ENCODE peak calls at places on chromosomes 2 and 18, in ten cellular contexts. X is stimulated activated CD4-positive, alpha-beta T cell treated with anti-CD3 and anti-CD28 coated beads, Interleukin-15, amount 100 ng/mL, for 24 hours; C is hippocampal formation; Q is islet precursor cell; O is NCI-H1436; V is fibroblast of lung; K is stomach; F is T-helper 2 cell; H is stimulated activated effector memory CD8-positive, alpha-beta T cell treated with anti-CD3 and anti-CD28 coated beads, Interleukin-12 subunit alpha, Interleukin-12 subunit beta, amount 100 ng/mL, for 72 hours; R is neuronal stem cell. M is an unnamed sample.

GRCh38 chr2:119827866-119828507 is 68.3 kb downstream of the PTPN4 start:
- DNase-seq in X (no peak), C (no peak), Q (no peak), O (no peak), V (peak; percentile 50), K (no peak), F (no peak), H (peak; percentile 11), R (no peak), M (no peak)

GRCh38 chr18:46067431-46068007 is 4.5 kb downstream of the PSTPIP2 start:
- DNase-seq in X (no peak), C (no peak), Q (peak; percentile 59), O (no peak), V (peak; percentile 55), K (no peak), F (no peak), H (no peak), R (no peak), M (no peak)

GRCh38 chr2:99787011-99787410 is 297.2 kb upstream of the REV1 start:
- DNase-seq in X (no peak), C (no peak), Q (no peak), O (no peak), V (no peak), K (no peak), F (no peak), H (no peak), R (no peak), M (no peak)

GRCh38 chr18:77017355-77017754 is 115.2 kb downstream of the MBP start:
- DNase-seq in X (no peak), C (no peak), Q (no peak), O (no peak), V (no peak), K (no peak), F (no peak), H (no peak), R (no peak), M (no peak)

GRCh38 chr2:204479557-204479956 is 65.7 kb upstream of the PARD3B start:
- DNase-seq in X (peak; percentile 10), C (no peak), Q (no peak), O (no peak), V (peak; percentile 49), K (no peak), F (no peak), H (no peak), R (no peak), M (no peak)

GRCh38 chr2:217242947-217243346 is 383.1 kb upstream of the TNP1 start:
- DNase-seq in X (no peak), C (no peak), Q (no peak), O (no peak), V (no peak), K (no peak), F (no peak), H (no peak), R (no peak), M (no peak)

GRCh38 chr2:19838616-19839015 is 63.2 kb downstream of the TTC32 start:
- DNase-seq in X (no peak), C (no peak), Q (no peak), O (no peak), V (peak; percentile 55), K (no peak), F (no peak), H (no peak), R (no peak), M (no peak)

GRCh38 chr2:239666855-239667376 is 266.1 kb upstream of the HDAC4 start:
- DNase-seq in X (no peak), C (no peak), Q (no peak), O (no peak), V (no peak), K (no peak), F (no peak), H (no peak), R (no peak), M (no peak)

GRCh38 chr2:33034784-33035183 is 88.0 kb downstream of the LTBP1 start:
- DNase-seq in X (no peak), C (no peak), Q (no peak), O (no peak), V (peak; percentile 66), K (no peak), F (no peak), H (no peak), R (no peak), M (no peak)

GRCh38 chr2:25742501-25742900 is 69.1 kb upstream of the DTNB start:
- DNase-seq in X (no peak), C (no peak), Q (no peak), O (no peak), V (no peak), K (no peak), F (no peak), H (no peak), R (no peak), M (no peak)

GRCh38 chr18:8747440-8747937 is 42.1 kb downstream of the MTCL1 start:
- DNase-seq in X (no peak), C (no peak), Q (peak; percentile 60), O (no peak), V (peak; percentile 96), K (no peak), F (no peak), H (no peak), R (no peak), M (no peak)

GRCh38 chr2:18932864-18933263 is 343.5 kb upstream of the NT5C1B start:
- DNase-seq in X (no peak), C (no peak), Q (no peak), O (no peak), V (peak; percentile 65), K (no peak), F (no peak), H (no peak), R (no peak), M (no peak)

GRCh38 chr2:155442755-155443372 is 744.4 kb downstream of the KCNJ3 start:
- DNase-seq in X (no peak), C (no peak), Q (no peak), O (no peak), V (peak; percentile 6), K (no peak), F (no peak), H (no peak), R (no peak), M (peak; percentile 16)

GRCh38 chr2:73935641-73936040 is 9.0 kb downstream of the DGUOK start:
- DNase-seq in X (no peak), C (no peak), Q (no peak), O (no peak), V (no peak), K (no peak), F (no peak), H (no peak), R (no peak), M (no peak)

GRCh38 chr2:61134141-61134540 is 27.8 kb upstream of the C2orf74 start:
- DNase-seq in X (no peak), C (no peak), Q (no peak), O (no peak), V (peak; percentile 71), K (no peak), F (no peak), H (no peak), R (no peak), M (no peak)

GRCh38 chr2:7887441-7887840 is 794.4 kb upstream of the ID2 start:
- DNase-seq in X (no peak), C (no peak), Q (no peak), O (no peak), V (no peak), K (no peak), F (no peak), H (no peak), R (no peak), M (no peak)

GRCh38 chr2:29644949-29645348 is 276.4 kb downstream of the ALK start:
- DNase-seq in X (no peak), C (no peak), Q (no peak), O (no peak), V (no peak), K (no peak), F (no peak), H (no peak), R (no peak), M (no peak)

GRCh38 chr2:76599732-76600368 is 889.1 kb upstream of the GCFC2 start:
- DNase-seq in X (no peak), C (peak; percentile 60), Q (peak; percentile 90), O (peak; percentile 86), V (peak; percentile 64), K (peak; percentile 60), F (no peak), H (no peak), R (peak; percentile 77), M (peak; percentile 59)

GRCh38 chr2:195633974-195634373 is 23.1 kb upstream of the SLC39A10 start:
- DNase-seq in X (no peak), C (no peak), Q (no peak), O (no peak), V (no peak), K (no peak), F (no peak), H (no peak), R (no peak), M (no peak)

GRCh38 chr2:196718394-196718793 is 78.9 kb downstream of the CCDC150 start:
- DNase-seq in X (no peak), C (no peak), Q (no peak), O (no peak), V (no peak), K (no peak), F (no peak), H (no peak), R (no peak), M (no peak)

GRCh38 chr2:74558284-74559230 is 4.0 kb downstream of the DOK1 start:
- DNase-seq in X (no peak), C (no peak), Q (peak; percentile 57), O (no peak), V (no peak), K (no peak), F (no peak), H (no peak), R (no peak), M (no peak)

GRCh38 chr18:11368020-11368419 is 218.7 kb upstream of the PIEZO2 start:
- DNase-seq in X (no peak), C (no peak), Q (no peak), O (no peak), V (no peak), K (no peak), F (no peak), H (no peak), R (no peak), M (no peak)

GRCh38 chr2:189157431-189157830 is 22.1 kb downstream of the COL5A2 start:
- DNase-seq in X (no peak), C (no peak), Q (no peak), O (no peak), V (peak; percentile 81), K (no peak), F (no peak), H (no peak), R (no peak), M (no peak)

GRCh38 chr2:64748561-64748960 is 94.8 kb upstream of the SERTAD2 start:
- DNase-seq in X (peak; percentile 30), C (no peak), Q (no peak), O (no peak), V (no peak), K (no peak), F (no peak), H (no peak), R (no peak), M (no peak)

GRCh38 chr18:48820483-48821250 is 130.1 kb downstream of the SMAD7 start:
- DNase-seq in X (no peak), C (no peak), Q (peak; percentile 30), O (no peak), V (no peak), K (peak; percentile 15), F (no peak), H (no peak), R (no peak), M (no peak)